ENCODE peak calls at places on chromosomes 4 and X, in five cellular contexts. G, X, N, P and E are unnamed samples.

GRCh38 chr4:92099851-92100250 is 203.9 kb upstream of the GRID2 start:
- DNase-seq in P (no peak), N (no peak), X (no peak), G (no peak), E (no peak)

GRCh38 chr4:87478732-87479250 is 50.4 kb downstream of the SPARCL1 start:
- DNase-seq in N (no peak), G (no peak), X (no peak), P (no peak), E (no peak)

GRCh38 chrX:154486052-154486395 is 391 bp downstream of the UBL4A start:
- DNase-seq in P (peak), G (peak), X (no peak), N (no peak), E (no peak)

GRCh38 chr4:61500883-61501282 is 300.8 kb downstream of the ADGRL3 start:
- DNase-seq in P (peak), G (no peak), X (no peak), N (peak), E (peak)

GRCh38 chr4:38088321-38088720 is 128.1 kb downstream of the PTTG2 start:
- DNase-seq in N (no peak), G (no peak), P (no peak), X (no peak), E (no peak)

GRCh38 chr4:78337216-78337615 is 214.4 kb upstream of the ANXA3 start:
- DNase-seq in G (no peak), N (no peak), P (no peak), X (no peak), E (no peak)

GRCh38 chrX:53440631-53441517 is 6.7 kb upstream of the HSD17B10 start:
- DNase-seq in G (peak), P (peak), N (peak), X (peak), E (peak)

GRCh38 chr4:83771113-83771705 is 235.3 kb downstream of the GPAT3 start:
- DNase-seq in X (no peak), N (peak), G (no peak), P (peak), E (peak)

GRCh38 chrX:33045245-33045644 is 166.1 kb downstream of the DMD start:
- DNase-seq in P (no peak), N (no peak), X (no peak), G (no peak), E (no peak)

GRCh38 chrX:48475295-48475694 is 704 bp upstream of the FTSJ1 start:
- DNase-seq in N (no peak), P (no peak), X (no peak), G (no peak), E (no peak)

GRCh38 chrX:40016702-40017101 is 81.1 kb downstream of the BCOR start:
- DNase-seq in X (no peak), G (no peak), N (no peak), P (no peak), E (no peak)

GRCh38 chr4:145909331-145909730 is 29.3 kb downstream of the ZNF827 start:
- DNase-seq in N (peak), X (no peak), P (peak), G (no peak), E (peak)

GRCh38 chr4:128855656-128856055 is 46.2 kb downstream of the JADE1 start:
- DNase-seq in P (no peak), X (no peak), N (no peak), G (no peak), E (no peak)

GRCh38 chr4:141410839-141411238 is 190.1 kb downstream of the ZNF330 start:
- DNase-seq in X (no peak), N (no peak), P (peak), G (no peak), E (no peak)

GRCh38 chrX:10608099-10608498 is 12.3 kb downstream of the MID1 start:
- DNase-seq in G (no peak), N (peak), P (peak), X (no peak), E (peak)

GRCh38 chrX:13064599-13065143 is 20.3 kb upstream of the FAM9C start:
- DNase-seq in P (peak), N (peak), X (no peak), G (peak), E (peak)

GRCh38 chr4:168540086-168540864 is 43.4 kb downstream of the PALLD start:
- DNase-seq in N (no peak), X (no peak), P (peak), G (no peak), E (peak)

GRCh38 chr4:71540749-71541269 is 202.0 kb downstream of the SLC4A4 start:
- DNase-seq in G (no peak), N (no peak), P (no peak), X (no peak), E (peak)

GRCh38 chrX:118346258-118347094 is 570 bp downstream of the WDR44 start:
- DNase-seq in X (peak), P (peak), N (no peak), G (no peak), E (no peak)

GRCh38 chr4:189974056-189974455 is 33.4 kb downstream of the FRG1 start:
- DNase-seq in P (peak), N (peak), X (no peak), G (no peak), E (peak)

GRCh38 chr4:86891785-86892638 is at the start of gene C4orf36:
- DNase-seq in X (peak), P (peak), G (peak), N (peak), E (peak)

GRCh38 chr4:110270492-110271197 is 72.2 kb upstream of the ELOVL6 start:
- DNase-seq in P (peak), G (no peak), X (no peak), N (peak), E (peak)

GRCh38 chrX:56789518-56790070 is 60.6 kb downstream of the NBDY start:
- DNase-seq in P (no peak), G (no peak), X (no peak), N (no peak), E (no peak)

GRCh38 chrX:56788717-56789122 is 59.7 kb downstream of the NBDY start:
- DNase-seq in G (peak), X (no peak), N (peak), P (no peak), E (no peak)

GRCh38 chrX:56786889-56787733 is 58.1 kb downstream of the NBDY start:
- DNase-seq in G (no peak), X (no peak), P (no peak), N (no peak), E (no peak)

GRCh38 chrX:56787734-56788152 is 58.7 kb downstream of the NBDY start:
- DNase-seq in G (no peak), P (no peak), N (no peak), X (no peak), E (no peak)

DNA sequence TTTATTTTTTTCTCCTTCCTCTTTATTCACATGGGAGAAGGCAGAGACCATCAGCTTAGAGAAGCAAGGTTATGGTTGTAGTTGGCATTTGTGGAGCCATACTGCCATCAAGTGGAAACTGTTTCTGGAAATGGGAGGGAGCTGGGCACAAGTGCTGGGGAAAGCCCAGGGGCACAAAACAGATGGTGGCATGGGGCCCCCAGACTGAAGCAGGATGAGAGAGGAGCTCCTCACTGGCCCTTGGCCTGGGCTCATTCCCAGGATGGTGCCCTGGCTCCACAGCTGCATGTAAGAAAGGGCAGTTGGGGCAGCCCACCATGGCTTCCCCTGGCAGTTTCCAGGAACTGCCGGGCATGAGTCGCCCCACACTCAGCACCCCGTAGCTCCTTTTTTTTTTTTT is 59.2 kb downstream of the NBDY start:
- DNase-seq in N (no peak), G (no peak), X (no peak), P (no peak), E (no peak)
- TF ChIP-seq CTCF in N (no peak), G (no peak), X (no peak), P (no peak), E (no peak)

GRCh38 chrX:129682979-129683378 is 28.2 kb upstream of the APLN start:
- DNase-seq in G (no peak), X (no peak), N (no peak), P (no peak), E (no peak)

GRCh38 chrX:129679856-129680255 is 25.1 kb upstream of the APLN start:
- DNase-seq in G (no peak), N (peak), X (no peak), P (no peak), E (no peak)

GRCh38 chrX:129678176-129678880 is 23.6 kb upstream of the APLN start:
- DNase-seq in G (no peak), P (no peak), N (no peak), X (no peak), E (no peak)

DNA sequence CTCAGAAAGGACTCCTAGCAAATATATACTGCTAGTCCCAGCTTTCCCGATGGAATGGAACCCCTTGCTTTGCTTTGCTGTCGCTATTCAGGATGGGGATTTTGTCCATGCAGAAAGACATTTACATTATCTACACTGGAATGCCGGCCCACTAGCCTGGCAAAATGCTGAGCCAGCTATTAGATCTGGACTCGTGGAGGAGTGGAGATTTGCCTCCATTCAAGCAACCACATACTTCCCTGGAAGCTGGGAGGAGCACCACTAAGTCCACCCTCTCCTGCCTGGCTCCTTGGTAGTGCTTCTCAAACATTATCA is 24.1 kb upstream of the APLN start:
- DNase-seq in P (no peak), G (no peak), N (no peak), X (no peak), E (no peak)
- H3K4me3 ChIP-seq in P (no peak), G (no peak), N (peak), X (peak), E (no peak)

GRCh38 chrX:51896626-51897025 is 3.2 kb downstream of the MAGED1 start:
- DNase-seq in X (no peak), N (no peak), P (no peak), G (no peak), E (no peak)
- TF ChIP-seq CTCF in X (no peak), N (no peak), P (no peak), G (no peak), E (no peak)

GRCh38 chr4:40193578-40193977 is 3.3 kb upstream of the RHOH start:
- DNase-seq in X (no peak), P (no peak), G (no peak), N (no peak), E (no peak)
- H3K4me3 ChIP-seq in X (no peak), P (no peak), G (no peak), N (no peak), E (no peak)

GRCh38 chrX:120857240-120857639 is 18.4 kb downstream of the CT47B1 start:
- DNase-seq in X (no peak), G (no peak), P (no peak), N (peak), E (no peak)
- TF ChIP-seq CTCF in X (no peak), G (no peak), P (no peak), N (no peak), E (no peak)

DNA sequence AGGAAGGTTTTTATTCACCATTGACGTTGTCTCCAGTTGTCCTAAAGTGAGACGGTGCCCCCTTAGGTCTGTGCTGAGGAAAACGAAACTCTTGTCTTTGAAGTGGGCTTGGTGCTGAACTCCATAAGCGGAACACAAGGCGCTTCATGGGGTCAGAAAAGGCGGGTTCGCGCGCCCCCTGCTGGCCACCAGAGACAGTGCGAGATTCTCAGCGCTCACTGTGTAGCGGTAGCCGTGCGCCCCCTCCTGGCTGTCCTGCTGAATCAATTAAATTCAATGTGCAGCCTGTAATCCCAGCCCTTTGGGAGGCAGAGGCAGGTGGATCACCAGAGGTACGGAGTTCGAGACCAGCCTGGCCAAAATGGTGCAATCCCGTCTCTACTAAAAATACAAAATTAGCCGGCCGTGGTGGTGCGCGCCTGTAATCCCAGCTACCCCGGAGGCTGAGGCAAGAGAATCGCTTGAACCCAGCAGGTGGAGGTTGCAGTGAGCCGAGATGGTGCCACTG is 64.1 kb downstream of the RLIM start:
- DNase-seq in X (peak), G (peak), P (peak), N (peak), E (peak)
- H3K4me3 ChIP-seq in X (peak), G (no peak), P (peak), N (no peak), E (peak)

GRCh38 chr4:113356452-113356851 is 307.0 kb downstream of the ANK2 start:
- DNase-seq in N (no peak), P (no peak), X (no peak), G (no peak), E (no peak)

GRCh38 chr4:113355550-113356371 is 306.3 kb downstream of the ANK2 start:
- DNase-seq in P (peak), N (peak), X (no peak), G (no peak), E (peak)

GRCh38 chr4:113358784-113359183 is 309.3 kb downstream of the ANK2 start:
- DNase-seq in G (no peak), P (peak), X (no peak), N (no peak), E (peak)
- TF ChIP-seq CTCF in G (no peak), P (peak), X (no peak), N (no peak), E (peak)